ENCODE peak calls at places on chromosomes 12 and 14, in four cellular contexts. L, X, E and P are unnamed samples.

GRCh38 chr12:75591628-75592027 is 80.2 kb upstream of the KRR1 start:
- DNase-seq in E (no peak), X (no peak), L (no peak), P (no peak)

GRCh38 chr12:34398706-34399630 is 376.7 kb downstream of the ALG10 start:
- DNase-seq in X (no peak), E (no peak), L (peak; percentile 9), P (no peak)

GRCh38 chr14:99148861-99149610 is 123.0 kb downstream of the BCL11B start:
- DNase-seq in E (no peak), L (no peak), X (no peak), P (no peak)

GRCh38 chr12:92942905-92943304 is 13.8 kb upstream of the EEA1 start:
- DNase-seq in X (no peak), L (no peak), E (no peak), P (no peak)

GRCh38 chr12:1013618-1014489 is 22.8 kb downstream of the ERC1 start:
- DNase-seq in E (no peak), L (no peak), X (no peak), P (no peak)

GRCh38 chr12:51921017-51921725 is 13.9 kb downstream of the ACVRL1 start:
- DNase-seq in X (no peak), E (no peak), L (no peak), P (no peak)

GRCh38 chr14:104073764-104074163 is 11.7 kb upstream of the ASPG start:
- DNase-seq in X (no peak), E (no peak), L (no peak), P (no peak)

GRCh38 chr14:54617467-54617866 is 50.5 kb downstream of the SAMD4A start:
- DNase-seq in X (no peak), L (no peak), E (no peak), P (no peak)

GRCh38 chr12:55818886-55819285 is 1.0 kb downstream of the ORMDL2 start:
- DNase-seq in L (no peak), E (no peak), X (no peak), P (no peak)
- H3K27ac ChIP-seq in L (peak overlapping the region; percentile 85), E (peak overlapping the region; percentile 90), X (peak overlapping the region; percentile 71), P (no peak overlapping the region)

DNA sequence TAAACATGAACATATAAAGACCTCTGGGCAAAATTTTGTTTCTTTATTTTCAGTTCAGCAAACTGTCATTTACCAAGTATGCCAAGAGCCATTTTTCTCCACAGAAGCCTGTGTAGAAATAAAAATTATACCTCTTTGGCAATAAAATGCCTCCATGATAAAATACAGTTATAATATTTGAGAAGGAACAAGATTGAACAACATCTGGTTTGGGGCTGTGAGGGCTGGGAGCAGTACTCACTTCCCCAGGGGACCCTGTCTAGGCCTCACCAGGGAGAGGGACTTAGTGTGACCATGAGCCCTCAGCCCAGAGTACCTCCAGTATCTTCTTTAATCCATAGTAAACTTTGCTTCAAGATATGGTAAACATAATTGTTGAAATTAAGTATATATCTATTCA is 65.1 kb downstream of the DAAM1 start:
- DNase-seq in E (no peak), X (no peak), L (no peak), P (no peak)
- H3K27ac ChIP-seq in E (peak overlapping the region; percentile 35), X (no peak overlapping the region), L (peak overlapping the region; percentile 93), P (no peak overlapping the region)

DNA sequence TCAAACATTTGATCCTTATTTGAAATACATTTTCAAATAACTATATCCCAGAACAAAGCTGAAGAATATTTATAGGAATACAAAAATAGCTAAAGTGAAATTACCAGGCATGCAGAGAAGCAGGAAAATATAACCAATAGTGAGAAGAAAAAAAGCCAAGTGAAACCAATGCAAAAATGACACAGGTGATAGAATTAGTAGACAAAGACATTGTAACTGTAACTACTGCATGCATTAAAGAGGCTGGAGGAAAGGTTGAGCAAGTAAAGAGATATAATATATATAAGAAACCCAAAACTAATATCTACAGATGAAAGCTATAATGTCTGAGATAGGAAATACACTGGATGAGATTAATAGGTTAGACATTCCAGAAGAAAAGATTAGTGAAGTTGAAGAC is 49.2 kb upstream of the PRPF39 start:
- DNase-seq in E (no peak), L (no peak), X (no peak), P (no peak)
- H3K27ac ChIP-seq in E (no peak overlapping the region), L (no peak overlapping the region), X (no peak overlapping the region), P (no peak overlapping the region)

DNA sequence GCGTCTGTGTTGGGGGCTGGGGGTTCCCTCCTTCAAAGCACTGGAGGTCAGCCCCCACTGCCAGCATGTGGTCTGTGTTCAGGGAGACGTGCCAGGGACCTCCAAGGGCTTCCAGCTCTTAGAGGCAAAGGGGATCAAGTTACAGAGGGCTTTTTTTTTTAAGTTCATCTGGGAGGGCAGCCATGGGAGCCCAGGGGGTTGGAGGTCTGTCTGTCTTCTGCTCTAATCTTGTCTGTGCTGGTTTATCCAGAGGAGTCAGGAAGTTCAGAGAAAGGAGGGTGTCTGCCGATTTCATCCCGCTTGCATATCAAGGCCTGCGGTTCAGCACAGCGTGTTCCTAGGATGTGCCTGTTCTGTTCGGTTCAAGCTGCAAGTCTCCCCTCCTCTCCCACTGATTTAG is 72.2 kb downstream of the TMEM132C start:
- DNase-seq in E (no peak), X (no peak), L (no peak), P (no peak)
- H3K27ac ChIP-seq in E (no peak overlapping the region), X (no peak overlapping the region), L (no peak overlapping the region), P (no peak overlapping the region)

DNA sequence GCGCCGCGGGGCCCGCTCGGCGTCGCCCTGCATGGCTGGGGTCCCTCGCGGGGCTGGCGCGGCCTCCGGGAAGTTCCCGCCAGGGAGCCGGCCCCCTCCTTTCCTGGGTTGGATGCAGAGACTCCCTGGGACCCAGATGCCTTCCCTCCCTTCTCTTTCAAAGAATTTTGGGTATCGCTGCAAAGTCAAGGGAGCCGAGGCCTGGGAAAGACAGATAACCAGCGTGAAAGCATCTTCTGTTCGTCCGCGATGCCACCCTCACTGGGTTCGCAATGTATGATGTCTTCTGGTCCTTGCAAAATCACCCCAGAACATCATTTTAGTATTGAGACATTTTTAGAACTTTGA is 436 bp downstream of the IRAK3 start:
- DNase-seq in X (no peak), L (no peak), E (no peak), P (no peak)
- H3K27ac ChIP-seq in X (no peak overlapping the region), L (peak overlapping the region; percentile 96), E (peak overlapping the region; percentile 76), P (no peak overlapping the region)

DNA sequence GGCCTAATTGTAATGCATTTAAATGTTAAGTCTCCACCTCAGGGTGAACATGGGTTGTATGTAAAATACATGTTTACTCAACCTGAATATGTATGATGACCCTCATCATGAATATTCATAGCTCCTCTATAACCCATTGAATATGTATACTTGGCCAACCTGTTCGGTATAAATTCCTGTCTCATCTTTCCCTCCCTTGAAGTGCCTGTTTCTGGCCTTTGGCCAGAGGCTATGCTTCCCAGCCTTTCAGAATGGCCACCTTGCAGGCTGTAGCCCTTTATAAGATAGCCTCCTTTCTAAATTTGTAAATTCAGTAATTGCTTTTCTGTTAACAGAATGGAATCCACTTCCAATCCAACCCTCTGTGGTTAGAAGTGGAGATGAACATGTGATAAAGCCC is 70.3 kb upstream of the DAAM1 start:
- DNase-seq in E (no peak), L (no peak), X (no peak), P (no peak)
- H3K27ac ChIP-seq in E (no peak overlapping the region), L (no peak overlapping the region), X (no peak overlapping the region), P (no peak overlapping the region)

GRCh38 chr12:42762395-42762925 is 172.9 kb upstream of the PRICKLE1 start:
- DNase-seq in L (no peak), E (no peak), X (no peak), P (no peak)
- H3K27ac ChIP-seq in L (no peak overlapping the region), E (no peak overlapping the region), X (no peak overlapping the region), P (no peak overlapping the region)

DNA sequence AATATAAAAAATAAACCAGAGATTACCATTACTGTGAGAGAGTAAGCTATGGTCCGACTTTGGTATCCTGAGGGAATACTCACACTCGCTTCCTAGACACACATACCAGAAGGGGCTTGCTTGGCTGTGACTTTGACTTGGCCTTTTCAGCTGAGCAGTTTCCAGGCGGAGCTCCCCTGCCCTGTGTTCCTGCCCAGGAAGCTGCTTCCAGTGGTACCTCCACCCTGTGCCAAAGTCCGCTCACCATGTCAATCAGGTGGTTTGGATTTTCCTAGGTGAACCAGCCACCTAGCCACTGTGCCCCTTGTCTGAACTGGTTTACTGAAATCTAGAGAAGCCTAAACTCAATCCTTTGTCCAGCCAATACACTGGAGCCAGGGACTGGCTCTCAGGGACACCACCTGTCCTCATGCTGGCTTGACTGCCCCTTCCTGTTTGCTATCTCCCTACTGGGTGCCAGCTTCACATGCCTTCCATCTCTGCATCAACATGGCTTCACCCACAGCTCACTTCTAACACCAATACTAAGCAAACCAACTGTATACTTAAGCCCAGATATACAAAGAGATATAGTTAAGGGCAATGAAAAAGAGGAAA is 28.6 kb downstream of the MAX start:
- DNase-seq in E (no peak), L (no peak), X (no peak), P (no peak)
- H3K27ac ChIP-seq in E (no peak overlapping the region), L (peak overlapping the region; percentile 84), X (no peak overlapping the region), P (peak overlapping the region; percentile 40)